ENCODE peak calls at places on chromosomes 12 and 14, in seven cellular contexts. O, C, A, E, W, K and M are unnamed samples.
A peak's percentile ranks its signal among the peaks of the same experiment; 100 is the strongest.

GRCh38 chr12:45966486-45966885 is 23.9 kb downstream of the SCAF11 start:
- DNase-seq in K (no peak), W (no peak), C (no peak), E (no peak), O (no peak), A (no peak), M (no peak)

GRCh38 chr12:112353389-112353788 is 28.8 kb downstream of the HECTD4 start:
- DNase-seq in W (no peak), K (no peak), C (no peak), A (no peak), E (no peak), O (peak; percentile 65), M (no peak)

GRCh38 chr14:35470775-35471174 is 63.2 kb upstream of the INSM2 start:
- DNase-seq in O (peak; percentile 23), C (no peak), E (peak; percentile 16), K (no peak), A (peak; percentile 26), W (no peak), M (no peak)

GRCh38 chr12:55845785-55846496 is 3.2 kb upstream of the MMP19 start:
- DNase-seq in C (no peak), O (no peak), E (no peak), W (no peak), A (no peak), K (no peak), M (no peak)

GRCh38 chr12:75260316-75260715 is 50.7 kb upstream of the KCNC2 start:
- DNase-seq in A (no peak), K (no peak), O (peak; percentile 34), C (no peak), W (no peak), E (no peak), M (no peak)

GRCh38 chr14:72142328-72142727 is 210.1 kb downstream of the RGS6 start:
- DNase-seq in C (no peak), W (no peak), K (no peak), O (no peak), E (no peak), A (no peak), M (no peak)

GRCh38 chr14:51014086-51014485 is 69.8 kb upstream of the PYGL start:
- DNase-seq in O (no peak), A (no peak), E (peak; percentile 46), W (peak; percentile 75), C (no peak), K (no peak), M (no peak)

GRCh38 chr12:64665506-64665905 is 55.2 kb downstream of the RASSF3 start:
- DNase-seq in O (no peak), C (no peak), K (no peak), A (no peak), E (no peak), W (no peak), M (no peak)

GRCh38 chr14:105354541-105354940 is 40.0 kb downstream of the PACS2 start:
- DNase-seq in K (no peak), W (no peak), C (no peak), E (no peak), O (no peak), A (no peak), M (no peak)

GRCh38 chr12:53102883-53103807 is at the start of gene SOAT2:
- DNase-seq in E (peak; percentile 75), K (no peak), A (no peak), C (no peak), W (no peak), O (no peak), M (no peak)

GRCh38 chr14:69632752-69633151 is 21.4 kb downstream of the SUSD6 start:
- DNase-seq in W (no peak), E (no peak), K (no peak), C (no peak), O (no peak), A (no peak), M (no peak)

GRCh38 chr14:69626132-69626500 is 14.7 kb downstream of the SUSD6 start:
- DNase-seq in K (no peak), W (no peak), O (no peak), A (no peak), C (no peak), E (no peak), M (no peak)

GRCh38 chr14:69631509-69631908 is 20.1 kb downstream of the SUSD6 start:
- DNase-seq in A (no peak), O (no peak), E (no peak), C (no peak), K (no peak), W (no peak), M (no peak)

GRCh38 chr14:69632154-69632553 is 20.8 kb downstream of the SUSD6 start:
- DNase-seq in O (no peak), A (no peak), K (no peak), C (no peak), E (no peak), W (no peak), M (no peak)

GRCh38 chr14:69629225-69630127 is 18.1 kb downstream of the SUSD6 start:
- DNase-seq in W (no peak), C (no peak), O (no peak), K (no peak), E (no peak), A (no peak), M (no peak)
- H3K4me1 ChIP-seq in W (no peaks in the 10 kb centered on the region), C (peaks cover 77% of the 10 kb centered on the region), O (peaks cover 41% of the 10 kb centered on the region), K (peaks cover 84% of the 10 kb centered on the region), E (peaks cover 43% of the 10 kb centered on the region), A (peaks cover 52% of the 10 kb centered on the region), M (no peaks in the 10 kb centered on the region)

GRCh38 chr14:70045296-70045695 is 143.5 kb downstream of the SLC8A3 start:
- DNase-seq in C (no peak), W (no peak), K (no peak), A (no peak), O (peak; percentile 41), E (no peak), M (no peak)
- H3K4me3 ChIP-seq in C (no peak overlapping the region), W (no peak overlapping the region), K (no peak overlapping the region), A (no peak overlapping the region), O (no peak overlapping the region), E (no peak overlapping the region), M (no peak overlapping the region)

GRCh38 chr12:109951751-109952150 is 44.4 kb downstream of the GIT2 start:
- DNase-seq in C (peak; percentile 62), O (peak; percentile 62), W (peak; percentile 27), A (no peak), E (peak; percentile 21), K (no peak), M (no peak)

GRCh38 chr12:109952873-109953272 is 43.3 kb downstream of the GIT2 start:
- DNase-seq in E (no peak), O (no peak), C (peak; percentile 67), A (no peak), W (no peak), K (no peak), M (no peak)

GRCh38 chr12:109953656-109954055 is 42.5 kb downstream of the GIT2 start:
- DNase-seq in C (no peak), K (no peak), O (no peak), A (no peak), E (no peak), W (no peak), M (no peak)

GRCh38 chr12:109951136-109951535 is 45.0 kb downstream of the GIT2 start:
- DNase-seq in E (no peak), W (no peak), O (peak; percentile 61), K (no peak), C (no peak), A (no peak), M (no peak)

DNA sequence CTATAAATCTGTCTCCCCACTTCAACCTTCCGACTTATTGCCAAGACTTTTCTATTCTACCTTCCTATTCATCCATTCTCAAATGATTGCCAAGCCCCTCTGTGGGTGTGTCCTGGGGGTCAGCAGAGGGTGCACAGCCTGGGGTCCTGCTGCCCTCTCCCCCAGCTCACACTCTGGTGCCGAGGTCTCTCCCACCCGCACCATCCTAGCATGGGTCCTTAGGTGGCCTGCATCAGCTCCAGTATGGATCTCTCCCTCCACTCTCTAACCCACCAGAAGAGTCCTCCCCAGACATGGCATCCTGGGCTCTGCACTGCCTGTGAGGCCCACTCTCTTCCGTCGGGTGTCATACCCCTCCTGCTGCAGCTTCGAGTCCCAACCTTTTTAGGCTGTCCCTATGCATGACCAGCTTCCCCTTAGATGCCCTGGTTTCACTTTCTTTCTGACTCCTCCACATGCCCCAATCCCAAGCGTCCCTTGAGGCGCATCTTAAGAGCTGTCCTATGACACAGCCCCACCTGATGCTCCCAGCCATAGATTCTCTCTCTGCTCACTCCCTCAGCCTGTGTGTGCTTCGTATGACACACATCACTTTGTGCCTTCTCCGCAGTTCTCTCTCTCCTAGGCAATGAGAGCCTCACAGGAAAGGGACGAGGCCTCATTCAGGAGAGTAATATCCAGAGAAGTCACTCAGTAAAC is 43.9 kb downstream of the GIT2 start:
- DNase-seq in A (no peak), K (no peak), C (no peak), W (no peak), O (no peak), E (no peak), M (no peak)
- H3K36me3 ChIP-seq in A (peaks cover 14% of the 10 kb centered on the region), K (peaks cover 99% of the 10 kb centered on the region), C (peaks cover 3% of the 10 kb centered on the region), W (no peaks in the 10 kb centered on the region), O (peaks cover 22% of the 10 kb centered on the region), E (no peaks in the 10 kb centered on the region), M (peaks cover 27% of the 10 kb centered on the region)

GRCh38 chr14:89342049-89342448 is 75.0 kb downstream of the FOXN3 start:
- DNase-seq in A (no peak), K (no peak), W (no peak), C (no peak), E (no peak), O (no peak), M (no peak)

GRCh38 chr14:89340782-89341181 is 76.3 kb downstream of the FOXN3 start:
- DNase-seq in O (no peak), A (no peak), E (no peak), W (no peak), C (no peak), K (no peak), M (no peak)

GRCh38 chr14:89340200-89340667 is 76.8 kb downstream of the FOXN3 start:
- DNase-seq in K (no peak), A (no peak), W (peak; percentile 55), O (peak; percentile 51), C (no peak), E (peak; percentile 46), M (no peak)

GRCh38 chr14:89344871-89345270 is 72.2 kb downstream of the FOXN3 start:
- DNase-seq in O (no peak), E (no peak), W (no peak), C (no peak), A (no peak), K (no peak), M (no peak)

DNA sequence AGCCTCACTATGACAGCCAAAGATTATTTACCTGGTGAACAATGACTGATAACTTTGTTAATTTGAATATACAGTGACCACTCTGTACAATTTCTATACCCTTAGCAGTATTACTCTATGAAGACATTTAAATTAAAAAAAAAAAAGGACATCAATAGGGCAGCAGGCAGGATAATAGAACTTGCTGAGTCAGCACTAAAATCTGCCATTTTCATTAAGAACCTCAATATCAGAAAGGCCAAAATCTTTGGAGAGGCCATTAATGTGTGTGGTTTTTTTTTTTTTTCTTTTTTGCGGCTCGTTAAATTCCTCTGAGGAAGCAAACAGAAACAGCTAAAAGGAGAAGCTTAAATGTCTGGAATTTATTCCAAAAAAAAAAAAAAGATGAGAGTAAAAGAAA is 73.7 kb downstream of the FOXN3 start:
- DNase-seq in A (no peak), E (no peak), C (no peak), O (no peak), W (no peak), K (no peak), M (no peak)
- H3K4me1 ChIP-seq in A (peaks cover 16% of the 10 kb centered on the region), E (peaks cover 25% of the 10 kb centered on the region), C (peaks cover 32% of the 10 kb centered on the region), O (no peaks in the 10 kb centered on the region), W (no peaks in the 10 kb centered on the region), K (peaks cover 24% of the 10 kb centered on the region), M (peaks cover 26% of the 10 kb centered on the region)